ENCODE peak calls at places on chromosomes 13 and 19, in four cellular contexts. M, V, H and I are unnamed samples.
A peak's percentile ranks its signal among the peaks of the same experiment; 100 is the strongest.

GRCh38 chr13:29733069-29733700 is 117.2 kb downstream of the UBL3 start:
- DNase-seq in M (no peak), V (no peak), H (no peak), I (no peak)

GRCh38 chr19:15330801-15331418 is 1.4 kb downstream of the BRD4 start:
- DNase-seq in M (no peak), V (peak; percentile 73), H (no peak), I (no peak)

GRCh38 chr13:46342538-46342937 is 44.5 kb downstream of the RUBCNL start:
- DNase-seq in M (no peak), V (no peak), H (no peak), I (no peak)

GRCh38 chr13:95403349-95404140 is 102.3 kb upstream of the ABCC4 start:
- DNase-seq in M (no peak), V (peak; percentile 2), H (no peak), I (peak; percentile 70)

GRCh38 chr19:49560358-49560900 is 19.9 kb downstream of the NOSIP start:
- DNase-seq in M (no peak), V (no peak), H (no peak), I (no peak)

GRCh38 chr19:5762608-5763217 is 21.8 kb downstream of the PRR22 start:
- DNase-seq in M (no peak), V (no peak), H (no peak), I (no peak)

GRCh38 chr13:25923217-25924085 is 128.4 kb downstream of the SHISA2 start:
- DNase-seq in M (no peak), V (no peak), H (no peak), I (no peak)

GRCh38 chr19:53865523-53865917 is 2.2 kb upstream of the MYADM start:
- DNase-seq in M (no peak), V (no peak), H (no peak), I (no peak)

GRCh38 chr13:35833031-35833430 is 298.2 kb downstream of the DCLK1 start:
- DNase-seq in M (no peak), V (no peak), H (no peak), I (no peak)

GRCh38 chr13:113421673-113422270 is 31.5 kb downstream of the ADPRHL1 start:
- DNase-seq in M (no peak), V (peak; percentile 11), H (no peak), I (no peak)

GRCh38 chr13:47033216-47033615 is 136.4 kb upstream of the HTR2A start:
- DNase-seq in M (no peak), V (peak; percentile 74), H (no peak), I (no peak)

GRCh38 chr13:78764665-78765064 is 105.7 kb upstream of the OBI1 start:
- DNase-seq in M (no peak), V (no peak), H (no peak), I (no peak)

GRCh38 chr19:14056741-14057356 is 5.0 kb downstream of the PALM3 start:
- DNase-seq in M (no peak), V (no peak), H (no peak), I (no peak)

GRCh38 chr13:114310961-114311360 is 3.3 kb upstream of the CHAMP1 start:
- DNase-seq in M (no peak), V (no peak), H (no peak), I (no peak)